ENCODE peak calls at places on chromosomes 2 and 18, in six cellular contexts. T, D, U, Y, E and S are unnamed samples.

GRCh38 chr2:189576361-189576760 is 4.2 kb downstream of the SLC40A1 start:
- DNase-seq in Y (no peak), U (no peak), D (no peak), T (no peak), E (no peak), S (peak)

GRCh38 chr18:44309185-44309584 is 371.5 kb upstream of the SETBP1 start:
- DNase-seq in D (no peak), T (no peak), E (peak), U (no peak), Y (no peak), S (no peak)

GRCh38 chr2:218872645-218873358 is 7.8 kb upstream of the WNT10A start:
- DNase-seq in D (no peak), U (no peak), E (no peak), Y (no peak), T (no peak), S (no peak)

GRCh38 chr2:47485751-47486300 is 82.9 kb downstream of the MSH2 start:
- DNase-seq in D (no peak), T (no peak), U (no peak), E (no peak), Y (no peak), S (no peak)

GRCh38 chr2:234091432-234091879 is 41.0 kb downstream of the SPP2 start:
- DNase-seq in T (no peak), U (no peak), E (peak), D (no peak), Y (no peak), S (no peak)

GRCh38 chr2:65277791-65278449 is 50.3 kb downstream of the ACTR2 start:
- DNase-seq in T (no peak), E (no peak), D (no peak), Y (no peak), U (no peak), S (no peak)

GRCh38 chr2:126900646-126901319 is 2.1 kb downstream of the TEX51 start:
- DNase-seq in Y (no peak), E (no peak), D (no peak), U (no peak), T (no peak), S (no peak)

GRCh38 chr2:196913691-196914090 is 12.8 kb downstream of the PGAP1 start:
- DNase-seq in T (no peak), E (no peak), D (no peak), U (no peak), Y (no peak), S (no peak)

GRCh38 chr2:110120171-110121051 is 4.8 kb upstream of the MALL start:
- DNase-seq in D (no peak), Y (no peak), U (no peak), T (no peak), E (peak), S (no peak)

DNA sequence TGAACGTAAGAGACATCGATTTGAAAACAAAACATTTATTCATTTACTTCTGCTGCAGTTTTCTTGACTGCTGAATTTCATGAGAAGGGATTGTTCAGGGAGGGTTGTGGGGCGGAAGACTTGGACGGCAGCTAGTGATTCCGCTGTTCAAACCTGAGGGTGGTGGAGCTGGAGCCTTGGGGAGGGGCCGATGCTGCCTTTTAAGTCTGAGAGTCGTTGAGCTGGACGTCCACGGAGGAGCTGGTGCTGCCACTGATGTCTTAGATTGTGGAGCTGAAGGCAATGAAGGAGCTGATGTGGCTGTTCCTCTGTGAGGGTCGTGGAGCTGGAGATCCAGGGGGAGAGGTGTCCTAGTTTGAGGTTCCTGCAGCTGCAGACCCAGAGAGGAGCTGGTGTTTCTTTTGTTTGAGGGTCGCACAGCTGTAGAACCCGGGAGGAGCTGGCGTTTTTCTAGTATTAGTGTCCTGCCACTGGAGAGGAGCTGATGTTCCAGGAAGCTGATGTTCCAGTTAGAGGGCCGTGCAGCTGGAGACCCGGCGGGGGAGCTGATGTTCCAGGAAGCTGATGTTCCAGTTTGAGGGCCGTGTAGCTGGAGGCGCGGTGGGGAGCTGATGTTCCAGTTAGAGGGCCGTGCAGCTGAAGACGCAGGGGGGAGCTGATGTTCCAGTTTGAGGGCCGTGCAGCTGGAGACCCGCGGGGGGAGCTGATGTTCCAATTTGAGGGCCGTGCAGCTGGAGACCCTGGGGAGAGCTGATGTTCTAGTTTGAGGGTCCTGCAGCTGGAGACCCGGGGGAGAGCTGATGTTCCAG is 150.9 kb downstream of the RTP5 start:
- DNase-seq in Y (no peak), T (no peak), U (peak), D (no peak), E (no peak), S (peak)
- TF ChIP-seq CTCF in Y (peak), T (peak), U (peak), D (peak), E (no peak), S (no peak)

DNA sequence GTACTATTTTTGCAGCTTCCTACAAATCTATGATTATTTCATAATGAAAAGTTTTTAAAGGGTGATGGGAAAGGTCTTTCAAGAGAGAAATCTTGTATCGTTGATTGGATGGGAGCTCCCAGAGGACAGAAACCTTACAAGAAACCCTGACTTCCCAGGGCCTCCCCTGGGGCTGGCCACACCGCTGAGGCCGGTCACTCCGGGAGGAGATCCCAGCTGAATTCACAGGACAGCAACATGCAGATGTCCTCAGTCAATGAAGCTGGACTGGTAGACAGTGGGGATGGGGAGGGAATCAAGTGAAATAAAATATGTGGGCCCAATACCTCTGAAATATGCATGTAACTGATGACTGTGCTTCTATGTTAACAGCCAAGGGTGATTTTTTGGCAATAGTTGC is 135.6 kb downstream of the TFCP2L1 start:
- DNase-seq in T (no peak), Y (no peak), D (no peak), U (no peak), E (no peak), S (no peak)
- H3K4me3 ChIP-seq in T (no peak), Y (no peak), D (no peak), U (no peak), E (no peak), S (no peak)

DNA sequence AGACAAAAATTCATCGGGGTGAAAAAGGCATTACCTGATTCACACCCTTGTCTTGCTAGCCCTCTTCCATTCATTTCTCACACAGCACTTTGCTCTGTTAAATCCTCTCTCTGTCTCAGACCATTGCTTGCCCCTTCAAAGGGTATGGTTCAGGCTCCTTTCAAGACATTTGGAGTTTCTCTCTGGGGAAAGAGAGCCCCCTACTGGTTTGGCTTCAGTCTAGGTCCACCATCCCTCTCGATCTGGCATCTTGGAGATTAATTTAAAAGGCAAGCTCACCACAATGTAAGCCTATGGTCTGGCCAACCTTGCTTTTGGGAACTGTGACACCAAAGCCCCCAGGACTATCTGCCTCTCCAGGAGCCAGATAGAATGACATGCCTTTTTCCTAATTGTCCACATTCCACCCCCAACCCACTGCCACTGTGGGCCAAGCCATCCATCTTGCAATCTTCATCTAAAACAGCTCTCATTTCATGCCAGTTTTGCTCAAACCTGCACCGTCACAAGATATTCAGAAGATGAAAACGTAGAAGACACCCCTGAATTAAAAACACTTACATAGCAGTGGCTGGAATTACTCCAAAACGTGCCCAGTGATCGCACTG is 94.0 kb downstream of the FARSB start:
- DNase-seq in U (peak), T (peak), D (peak), Y (peak), E (peak), S (peak)
- TF ChIP-seq MYC in U (no peak), T (no peak), D (no peak), Y (no peak), E (no peak), S (no peak)

DNA sequence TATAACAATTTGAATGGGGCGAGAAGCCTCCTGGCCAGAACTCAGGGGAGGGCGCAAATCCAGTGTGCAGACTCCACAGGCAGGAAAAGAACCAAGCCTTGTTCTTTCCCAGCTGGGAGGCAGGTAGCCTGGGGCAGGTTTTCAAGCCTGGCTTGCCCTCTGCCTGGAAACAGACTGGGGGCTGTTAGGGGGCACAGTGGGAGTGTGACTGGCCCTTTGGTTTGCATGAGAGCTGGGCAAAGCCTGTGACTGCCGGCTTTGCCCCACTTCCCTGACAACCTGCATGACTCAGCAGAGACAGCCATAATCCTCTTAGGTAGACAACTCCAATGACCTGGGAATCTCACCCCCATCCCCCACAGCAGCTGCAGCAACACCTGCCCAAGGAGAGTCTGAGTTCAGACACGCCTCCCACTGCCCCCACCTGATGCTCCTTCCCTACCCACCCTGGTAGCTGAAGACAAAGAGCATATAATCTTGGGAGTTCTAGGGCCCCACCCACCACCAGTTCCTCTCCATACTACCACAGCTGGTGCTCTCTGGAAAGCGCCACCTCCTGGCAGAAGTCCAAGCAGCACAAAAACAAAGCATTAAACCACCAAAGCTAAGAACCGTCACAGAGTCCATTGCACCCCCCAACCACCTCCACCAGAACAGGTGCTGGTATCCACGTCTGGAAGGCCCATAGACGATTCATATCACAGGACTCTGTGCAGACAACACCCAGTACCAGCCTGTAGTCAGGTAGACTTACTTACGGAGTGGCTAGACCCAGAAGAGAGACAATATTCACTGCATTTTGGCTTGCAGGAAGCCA is 402.5 kb downstream of the STK39 start:
- DNase-seq in D (no peak), E (no peak), T (no peak), U (peak), Y (no peak), S (peak)
- TF ChIP-seq CTCF in D (no peak), E (no peak), T (no peak), U (peak), Y (peak), S (peak)

DNA sequence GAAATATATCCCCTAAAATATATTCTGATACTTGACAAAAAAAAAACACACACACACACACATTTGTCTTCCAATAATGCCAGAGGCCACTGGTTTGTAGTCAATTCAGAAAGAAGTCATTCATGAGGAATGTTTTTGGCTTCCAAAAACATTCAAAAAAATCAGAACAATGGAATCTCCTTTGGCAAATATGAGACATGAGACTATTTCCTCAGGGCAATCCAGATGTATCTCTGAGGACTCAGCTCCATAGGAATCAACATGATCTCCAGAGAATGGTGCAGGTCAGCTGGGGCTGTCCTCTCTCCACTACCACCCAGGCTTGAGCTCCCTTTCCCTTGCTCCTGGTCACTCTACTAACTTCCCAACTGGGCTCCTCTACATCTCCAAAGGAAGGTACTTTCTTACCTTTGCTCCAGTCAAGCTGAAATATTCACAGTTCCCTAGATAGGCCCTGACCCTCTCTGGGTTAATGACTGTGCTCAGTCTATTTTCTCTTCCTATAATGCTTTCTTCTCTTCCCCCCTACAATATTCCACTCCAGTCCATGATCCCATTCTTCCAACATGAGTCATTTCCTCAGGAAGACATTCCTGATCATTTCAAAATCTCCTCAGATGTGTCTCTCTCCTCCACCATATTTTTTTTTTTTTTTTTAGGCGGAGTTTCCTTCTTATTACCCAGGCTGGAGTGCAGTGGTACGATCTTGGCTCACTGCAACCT is 145.3 kb downstream of the C1D start:
- DNase-seq in Y (no peak), U (no peak), T (peak), E (peak), D (no peak), S (no peak)
- H3K4me3 ChIP-seq in Y (no peak), U (no peak), T (no peak), E (no peak), D (no peak), S (no peak)